ENCODE peak calls at places on chromosomes 13 and 19, in six cellular contexts. F is LHCN-M2; O is T-helper 1 cell; S is stimulated activated CD8-positive, alpha-beta memory T cell treated with anti-CD3 and anti-CD28 coated beads, Interleukin-7, amount 100 ng/mL, for 4 hours; K is CD4-positive, alpha-beta T cell; N is DMS153. V is an unnamed sample.

GRCh38 chr19:7251502-7251901 is 42.7 kb downstream of the INSR start:
- DNase-seq in F (peak; percentile 9), O (no peak), S (no peak), K (no peak), N (no peak), V (no peak)

GRCh38 chr13:19601749-19602725 is 31.4 kb upstream of the MPHOSPH8 start:
- DNase-seq in F (no peak), O (no peak), S (peak; percentile 21), K (no peak), N (peak; percentile 19), V (no peak)

GRCh38 chr19:48671456-48671995 is 1.3 kb downstream of the NTN5 start:
- DNase-seq in F (no peak), O (no peak), S (no peak), K (no peak), N (no peak), V (no peak)

GRCh38 chr19:48329167-48329891 is 4.0 kb downstream of the EMP3 start:
- DNase-seq in F (peak; percentile 66), O (no peak), S (peak; percentile 11), K (peak; percentile 48), N (no peak), V (no peak)

GRCh38 chr19:49664171-49665070 is 1.2 kb downstream of the IRF3 start:
- DNase-seq in F (peak; percentile 74), O (peak; percentile 83), S (peak; percentile 83), K (peak; percentile 87), N (peak; percentile 83), V (peak; percentile 90)

GRCh38 chr19:5001547-5002131 is 32.7 kb downstream of the KDM4B start:
- DNase-seq in F (peak; percentile 54), O (no peak), S (no peak), K (no peak), N (no peak), V (no peak)

GRCh38 chr13:83297591-83298305 is 584.5 kb downstream of the SLITRK1 start:
- DNase-seq in F (no peak), O (no peak), S (no peak), K (no peak), N (no peak), V (no peak)

GRCh38 chr19:2607712-2608601 is 94.5 kb downstream of the GNG7 start:
- DNase-seq in F (no peak), O (peak; percentile 61), S (peak; percentile 91), K (peak; percentile 84), N (no peak), V (peak; percentile 67)

GRCh38 chr19:16825312-16826168 is 3.7 kb upstream of the SIN3B start:
- DNase-seq in F (peak; percentile 59), O (no peak), S (no peak), K (no peak), N (no peak), V (no peak)

GRCh38 chr13:99956473-99957349 is 14.9 kb downstream of the ZIC5 start:
- DNase-seq in F (no peak), O (no peak), S (no peak), K (no peak), N (no peak), V (no peak)

GRCh38 chr13:109509154-109509905 is 277.1 kb downstream of the IRS2 start:
- DNase-seq in F (peak; percentile 72), O (no peak), S (no peak), K (no peak), N (no peak), V (no peak)

GRCh38 chr13:24650157-24650556 is 30.1 kb upstream of the ATP12A start:
- DNase-seq in F (no peak), O (no peak), S (no peak), K (no peak), N (no peak), V (no peak)

GRCh38 chr19:30855475-30855874 is 483.3 kb downstream of the ZNF536 start:
- DNase-seq in F (no peak), O (no peak), S (no peak), K (no peak), N (no peak), V (no peak)

GRCh38 chr19:23470873-23471555 is 75.7 kb upstream of the ZNF91 start:
- DNase-seq in F (no peak), O (no peak), S (no peak), K (no peak), N (no peak), V (no peak)

GRCh38 chr13:40576369-40576768 is 90.1 kb downstream of the FOXO1 start:
- DNase-seq in F (no peak), O (no peak), S (no peak), K (no peak), N (no peak), V (no peak)

GRCh38 chr13:34591801-34592454 is 350.1 kb upstream of the NBEA start:
- DNase-seq in F (no peak), O (no peak), S (no peak), K (no peak), N (no peak), V (no peak)

GRCh38 chr13:24039621-24040475 is 120.7 kb upstream of the SPATA13 start:
- DNase-seq in F (no peak), O (no peak), S (no peak), K (no peak), N (no peak), V (no peak)

GRCh38 chr19:30227661-30228112 is 144.5 kb upstream of the ZNF536 start:
- DNase-seq in F (peak; percentile 41), O (no peak), S (no peak), K (no peak), N (peak; percentile 2), V (peak; percentile 6)

GRCh38 chr19:3208317-3209207 is 15.9 kb upstream of the CELF5 start:
- DNase-seq in F (no peak), O (no peak), S (no peak), K (no peak), N (no peak), V (no peak)

GRCh38 chr19:1141944-1142343 is 32.1 kb downstream of the SBNO2 start:
- DNase-seq in F (no peak), O (no peak), S (no peak), K (no peak), N (no peak), V (no peak)

GRCh38 chr19:2602391-2603181 is 99.9 kb downstream of the GNG7 start:
- DNase-seq in F (no peak), O (no peak), S (no peak), K (no peak), N (no peak), V (no peak)

GRCh38 chr19:34364830-34365462 is at the start of gene GPI:
- DNase-seq in F (peak; percentile 38), O (peak; percentile 42), S (peak; percentile 66), K (peak; percentile 32), N (peak; percentile 29), V (peak; percentile 50)

GRCh38 chr19:49200238-49200862 is 42.8 kb downstream of the TRPM4 start:
- DNase-seq in F (peak; percentile 31), O (no peak), S (no peak), K (no peak), N (no peak), V (no peak)

V was measured in T follicular helper cell.